ENCODE peak calls at places on chromosome 7, in ten cellular contexts. Q is AG04449; N is activated CD4-positive, CD25-positive, alpha-beta regulatory T cell treated with anti-CD3 and anti-CD28 coated beads, Interleukin-2, amount 50 U/mL, for 16 hours; U is NCI-H1092; S is activated effector memory CD4-positive, alpha-beta T cell treated with Interleukin-2 at 50 U/mL for 16 hours; L is heart left ventricle; A is GM03348; O is epithelial cell of esophagus; B is stomach; Y is caudate nucleus. P is an unnamed sample.

GRCh38 chr7:158863611-158864506 is 7.5 kb downstream of the DYNC2I1 start:
- DNase-seq in Q (peak), B (peak), A (peak), U (no peak), L (peak), S (peak), N (no peak), Y (peak), O (peak), P (peak)

GRCh38 chr7:77702451-77703219 is 6.4 kb downstream of the RSBN1L start:
- DNase-seq in Q (no peak), L (no peak), U (no peak), Y (no peak), B (no peak), A (no peak), N (no peak), S (no peak), O (no peak), P (no peak)

GRCh38 chr7:106063039-106063438 is 49.1 kb downstream of the SYPL1 start:
- DNase-seq in Y (no peak), B (no peak), A (no peak), U (no peak), N (no peak), L (no peak), O (no peak), Q (no peak), S (no peak), P (no peak)

GRCh38 chr7:32680259-32681173 is 185.2 kb downstream of the AVL9 start:
- DNase-seq in O (peak), N (no peak), Q (no peak), L (no peak), Y (no peak), B (peak), A (no peak), S (no peak), U (no peak), P (no peak)

GRCh38 chr7:32536585-32536984 is 41.3 kb downstream of the AVL9 start:
- DNase-seq in A (peak), Q (no peak), B (no peak), Y (no peak), N (no peak), S (no peak), O (peak), L (no peak), U (no peak), P (no peak)

GRCh38 chr7:114264029-114264428 is 150.6 kb upstream of the FOXP2 start:
- DNase-seq in L (no peak), Q (no peak), A (no peak), U (no peak), O (peak), Y (no peak), S (no peak), B (no peak), N (no peak), P (no peak)

GRCh38 chr7:5693529-5693928 is 87.9 kb downstream of the RNF216 start:
- DNase-seq in Y (no peak), B (no peak), Q (peak), A (peak), N (no peak), U (no peak), S (no peak), O (peak), L (peak), P (peak)

GRCh38 chr7:1825877-1826741 is 156.0 kb downstream of the ELFN1 start:
- DNase-seq in O (no peak), Y (no peak), L (no peak), A (no peak), N (no peak), U (no peak), S (no peak), Q (no peak), B (peak), P (no peak)

GRCh38 chr7:613442-614140 is 93.9 kb upstream of the PDGFA start:
- DNase-seq in O (peak), B (no peak), S (no peak), Q (no peak), A (no peak), N (no peak), U (no peak), Y (no peak), L (no peak), P (no peak)

GRCh38 chr7:132500727-132501410 is 75.4 kb downstream of the PLXNA4 start:
- DNase-seq in L (peak), A (peak), B (peak), N (no peak), O (no peak), Q (no peak), U (no peak), Y (no peak), S (no peak), P (no peak)

GRCh38 chr7:27346531-27347260 is 104.1 kb downstream of the EVX1 start:
- DNase-seq in A (peak), Q (peak), O (peak), U (no peak), N (no peak), B (peak), Y (no peak), S (no peak), L (no peak), P (no peak)

GRCh38 chr7:90211391-90212148 is at the start of gene STEAP2:
- DNase-seq in S (no peak), L (peak), B (peak), A (peak), Y (peak), N (no peak), O (peak), U (peak), Q (peak), P (no peak)

GRCh38 chr7:75740846-75741497 is 2.2 kb upstream of the HIP1 start:
- DNase-seq in Y (no peak), L (peak), N (no peak), S (no peak), A (no peak), Q (no peak), O (no peak), B (peak), U (no peak), P (peak)

GRCh38 chr7:48094861-48095293 is 5.8 kb downstream of the UPP1 start:
- DNase-seq in B (no peak), N (no peak), S (no peak), Y (no peak), O (peak), U (no peak), L (no peak), Q (peak), A (peak), P (no peak)

GRCh38 chr7:34385385-34385784 is 272.6 kb upstream of the NPSR1 start:
- DNase-seq in U (no peak), O (no peak), A (peak), Q (no peak), L (no peak), B (no peak), S (no peak), N (no peak), Y (no peak), P (no peak)

GRCh38 chr7:103637080-103637479 is 191.1 kb upstream of the SLC26A5 start:
- DNase-seq in Y (no peak), B (no peak), O (peak), N (no peak), S (no peak), L (no peak), A (peak), U (no peak), Q (peak), P (no peak)

GRCh38 chr7:41930538-41931262 is 227.8 kb upstream of the INHBA start:
- DNase-seq in B (no peak), N (no peak), S (no peak), O (peak), A (peak), Q (no peak), U (no peak), Y (no peak), L (no peak), P (no peak)

GRCh38 chr7:113891031-113891350 is 27.8 kb downstream of the PPP1R3A start:
- DNase-seq in S (no peak), O (peak), A (no peak), U (no peak), Y (no peak), N (no peak), B (no peak), Q (no peak), L (no peak), P (no peak)

GRCh38 chr7:1248459-1249131 is 15.9 kb downstream of the UNCX start:
- DNase-seq in S (no peak), U (no peak), A (no peak), N (no peak), O (no peak), Y (no peak), Q (no peak), B (no peak), L (no peak), P (no peak)

GRCh38 chr7:131890191-131890590 is 333.8 kb upstream of the PODXL start:
- DNase-seq in B (no peak), Q (no peak), N (no peak), U (peak), A (no peak), Y (no peak), S (no peak), O (no peak), L (no peak), P (no peak)

GRCh38 chr7:30805081-30805691 is 34.0 kb downstream of the MINDY4 start:
- DNase-seq in O (no peak), N (no peak), L (no peak), Y (no peak), S (no peak), U (no peak), B (no peak), Q (no peak), A (no peak), P (no peak)

GRCh38 chr7:106111671-106112117 is 418 bp downstream of the SYPL1 start:
- DNase-seq in Y (no peak), S (peak), B (peak), A (peak), Q (no peak), L (peak), O (no peak), N (peak), U (peak), P (no peak)

GRCh38 chr7:86833360-86833759 is 189.7 kb downstream of the GRM3 start:
- DNase-seq in S (no peak), N (no peak), A (no peak), Y (no peak), O (no peak), U (peak), Q (no peak), L (no peak), B (no peak), P (no peak)

GRCh38 chr7:36019538-36019937 is 133.5 kb upstream of the EEPD1 start:
- DNase-seq in L (no peak), Y (no peak), N (no peak), A (no peak), Q (no peak), S (no peak), B (no peak), O (no peak), U (no peak), P (no peak)

GRCh38 chr7:42091461-42092229 is 145.4 kb downstream of the GLI3 start:
- DNase-seq in A (no peak), U (no peak), B (peak), L (no peak), Y (no peak), S (no peak), N (no peak), O (peak), Q (no peak), P (no peak)

GRCh38 chr7:106865130-106866115 is at the start of gene PIK3CG:
- DNase-seq in A (no peak), U (no peak), Y (no peak), O (no peak), Q (no peak), N (no peak), L (no peak), B (no peak), S (no peak), P (peak)

GRCh38 chr7:143321734-143322133 is 5.8 kb downstream of the CLCN1 start:
- DNase-seq in L (peak), A (peak), S (no peak), U (no peak), Y (no peak), Q (no peak), O (peak), N (no peak), B (peak), P (no peak)

GRCh38 chr7:48140001-48140681 is 31.1 kb upstream of the ABCA13 start:
- DNase-seq in B (no peak), A (no peak), U (no peak), N (no peak), Q (no peak), Y (no peak), L (no peak), O (no peak), S (no peak), P (no peak)

GRCh38 chr7:73519867-73520672 is 2.0 kb downstream of the BAZ1B start:
- DNase-seq in N (no peak), A (peak), B (no peak), O (no peak), U (no peak), Y (no peak), S (peak), Q (no peak), L (no peak), P (no peak)

GRCh38 chr7:40753455-40753854 is 618.6 kb downstream of the SUGCT start:
- DNase-seq in N (no peak), S (no peak), O (peak), Q (no peak), B (no peak), Y (no peak), L (no peak), U (no peak), A (no peak), P (no peak)

GRCh38 chr7:26616235-26616634 is 248.2 kb downstream of the SKAP2 start:
- DNase-seq in U (no peak), B (no peak), S (no peak), O (peak), Q (no peak), N (no peak), Y (no peak), L (no peak), A (no peak), P (no peak)

P was measured in GM12878.